ENCODE peak calls at places on chromosomes 6 and 20, in six cellular contexts. O is breast epithelium, V is heart right ventricle, T is ovary, Y is tibial artery, A is H1. D is an unnamed sample.

GRCh38 chr20:19828233-19828632 is 70.2 kb downstream of the RIN2 start:
- DNase-seq in Y (no peak), T (no peak), A (no peak), V (no peak), O (no peak), D (peak; percentile 39)

GRCh38 chr6:7633361-7633760 is 43.4 kb downstream of the SNRNP48 start:
- DNase-seq in V (no peak), O (no peak), T (no peak), Y (no peak), A (no peak), D (no peak)

GRCh38 chr6:146028250-146028789 is 542 bp upstream of the GRM1 start:
- DNase-seq in T (peak; percentile 25), V (peak; percentile 70), A (peak; percentile 93), Y (peak; percentile 32), O (no peak), D (peak; percentile 83)

GRCh38 chr6:142897659-142898058 is 47.3 kb downstream of the HIVEP2 start:
- DNase-seq in Y (no peak), A (no peak), O (no peak), T (no peak), V (no peak), D (no peak)

GRCh38 chr6:19268117-19268516 is 569.1 kb upstream of the ID4 start:
- DNase-seq in Y (no peak), O (no peak), V (no peak), A (no peak), T (no peak), D (peak; percentile 21)

GRCh38 chr20:13960525-13960924 is 29.9 kb downstream of the SEL1L2 start:
- DNase-seq in O (no peak), Y (no peak), T (no peak), A (no peak), V (no peak), D (no peak)

GRCh38 chr6:31883699-31884098 is 4.9 kb upstream of the SLC44A4 start:
- DNase-seq in Y (no peak), O (no peak), A (no peak), T (no peak), V (no peak), D (no peak)

GRCh38 chr6:42403831-42404230 is 47.9 kb downstream of the TRERF1 start:
- DNase-seq in Y (no peak), A (no peak), V (no peak), T (no peak), O (no peak), D (no peak)

GRCh38 chr20:701401-702129 is 26.0 kb upstream of the SCRT2 start:
- DNase-seq in O (no peak), Y (no peak), A (no peak), T (no peak), V (no peak), D (no peak)

GRCh38 chr6:10310826-10311225 is 104.0 kb downstream of the TFAP2A start:
- DNase-seq in A (no peak), V (no peak), O (peak; percentile 28), Y (no peak), T (no peak), D (no peak)
- H3K27ac ChIP-seq in A (no peak overlapping the region), V (no peak overlapping the region), O (peak overlapping the region; percentile 23), Y (no peak overlapping the region), T (no peak overlapping the region), D (no peak overlapping the region)

GRCh38 chr20:48338717-48339116 is 489.1 kb downstream of the PREX1 start:
- DNase-seq in O (no peak), V (no peak), Y (no peak), T (no peak), A (no peak), D (no peak)

GRCh38 chr20:48336647-48337046 is 491.2 kb downstream of the PREX1 start:
- DNase-seq in O (no peak), Y (no peak), V (no peak), A (no peak), T (no peak), D (no peak)

GRCh38 chr20:48339986-48340884 is 487.6 kb downstream of the PREX1 start:
- DNase-seq in V (no peak), A (no peak), Y (no peak), O (no peak), T (no peak), D (no peak)

GRCh38 chr20:48340915-48341314 is 486.9 kb downstream of the PREX1 start:
- DNase-seq in V (no peak), O (no peak), A (no peak), T (no peak), Y (no peak), D (no peak)

GRCh38 chr20:48339147-48339985 is 488.4 kb downstream of the PREX1 start:
- DNase-seq in V (no peak), Y (no peak), T (peak; percentile 74), O (no peak), A (no peak), D (peak; percentile 55)
- H3K4me1 ChIP-seq in V (peaks cover 5% of the 10 kb centered on the region), Y (peaks cover 3% of the 10 kb centered on the region), T (no peaks in the 10 kb centered on the region), O (no peaks in the 10 kb centered on the region), A (no peaks in the 10 kb centered on the region), D (peaks cover 4% of the 10 kb centered on the region)

DNA sequence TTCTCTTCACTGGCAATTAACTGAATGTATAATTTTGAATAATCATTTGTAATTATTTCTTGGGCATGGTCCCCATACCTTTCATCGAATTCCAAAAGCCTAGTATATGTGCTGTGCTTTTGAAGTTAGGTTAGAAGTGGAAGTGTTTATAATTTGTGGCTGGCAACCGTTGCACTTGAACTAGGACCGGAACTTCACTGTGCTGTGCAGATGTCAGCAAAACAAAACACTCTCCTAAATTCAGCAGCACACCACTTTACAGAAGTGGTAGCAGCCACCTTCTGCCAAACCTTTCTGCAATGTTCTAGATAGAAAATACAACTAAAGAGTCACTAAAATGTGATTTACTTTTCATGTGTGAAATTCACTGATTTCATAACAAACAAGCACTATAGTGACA is 111.9 kb downstream of the FAM83B start:
- DNase-seq in A (no peak), T (no peak), O (no peak), V (no peak), Y (no peak), D (no peak)
- H3K4me3 ChIP-seq in A (no peak overlapping the region), T (no peak overlapping the region), O (no peak overlapping the region), V (no peak overlapping the region), Y (no peak overlapping the region), D (no peak overlapping the region)

GRCh38 chr6:2481307-2481706 is 235.9 kb upstream of the GMDS start:
- DNase-seq in T (no peak), Y (no peak), V (no peak), O (no peak), A (no peak), D (no peak)

GRCh38 chr6:2482773-2483172 is 237.4 kb upstream of the GMDS start:
- DNase-seq in Y (no peak), O (no peak), V (no peak), T (no peak), A (no peak), D (no peak)

GRCh38 chr6:2488578-2488977 is 243.2 kb upstream of the GMDS start:
- DNase-seq in O (no peak), V (no peak), Y (no peak), A (no peak), T (no peak), D (no peak)

GRCh38 chr6:2480267-2480966 is 235.0 kb upstream of the GMDS start:
- DNase-seq in A (no peak), Y (no peak), V (peak; percentile 67), T (no peak), O (no peak), D (no peak)

DNA sequence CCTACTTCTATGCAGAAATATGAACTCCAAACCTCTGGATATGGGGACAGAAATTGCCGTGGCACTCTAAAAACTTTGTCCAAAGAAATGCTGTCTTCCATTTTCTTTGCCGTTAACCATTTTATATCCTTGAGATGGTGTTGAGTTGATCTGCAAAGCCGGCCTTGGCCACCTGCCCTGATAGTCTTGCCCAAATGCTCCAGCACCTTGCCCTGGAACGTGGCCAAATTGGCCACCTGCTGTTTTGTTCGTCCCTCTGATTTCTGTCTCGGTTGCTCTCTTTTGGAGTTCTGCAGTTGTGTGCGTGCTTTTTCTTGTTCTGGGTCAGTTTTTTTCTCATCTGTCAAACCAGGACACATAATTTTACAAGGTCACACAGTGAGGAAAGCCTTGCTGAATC is 239.7 kb upstream of the GMDS start:
- DNase-seq in T (no peak), V (peak; percentile 35), O (no peak), Y (no peak), A (no peak), D (no peak)
- H3K27ac ChIP-seq in T (no peak overlapping the region), V (no peak overlapping the region), O (no peak overlapping the region), Y (no peak overlapping the region), A (no peak overlapping the region), D (no peak overlapping the region)

DNA sequence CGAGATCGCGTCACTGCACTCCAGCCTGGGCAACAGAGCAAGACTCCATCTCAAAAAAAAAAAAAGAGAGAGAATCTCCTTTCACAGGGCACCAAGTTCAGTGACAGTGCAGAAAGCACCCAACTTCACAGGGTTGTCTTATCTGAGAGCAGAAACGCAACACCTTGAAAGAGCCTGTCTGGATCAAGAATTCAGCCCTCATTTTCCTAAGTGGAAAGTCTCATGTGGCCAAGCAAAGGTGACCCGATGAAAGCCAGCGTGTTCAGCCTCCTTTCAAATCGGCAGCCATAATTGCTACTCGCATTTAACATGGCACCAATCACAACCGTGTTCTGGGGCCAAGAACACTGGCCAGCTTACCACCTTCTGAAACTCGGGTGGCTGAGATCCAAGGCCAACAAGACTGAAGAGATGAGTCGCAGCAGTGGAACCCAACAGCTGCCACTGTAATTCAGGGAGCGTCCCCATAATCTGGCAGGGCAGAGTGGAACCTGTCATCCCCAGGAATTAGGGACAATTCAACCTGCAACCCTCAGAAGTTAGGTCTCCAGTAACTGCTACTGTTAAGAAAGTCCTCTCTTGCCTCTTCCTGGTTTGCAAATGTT is 536.7 kb upstream of the JARID2 start:
- DNase-seq in V (no peak), A (no peak), Y (no peak), O (no peak), T (no peak), D (no peak)
- H3K4me1 ChIP-seq in V (peaks cover 57% of the 10 kb centered on the region), A (peaks cover 3% of the 10 kb centered on the region), Y (peaks cover 6% of the 10 kb centered on the region), O (no peaks in the 10 kb centered on the region), T (peaks cover 8% of the 10 kb centered on the region), D (no peaks in the 10 kb centered on the region)